ENCODE peak calls at places on chromosomes 13 and 19, in six cellular contexts. One of them, this sample, is unnamed.

GRCh38 chr13:28357846-28358496 is 137.0 kb downstream of the FLT1 start:
- DNase-seq in GM12878: no peak
- DNase-seq in adrenal gland: no peak
- DNase-seq in heart right ventricle: no peak
- DNase-seq in left ventricle myocardium inferior: no peak
- DNase-seq in GM23248: no peak
- DNase-seq in this sample: no peak

GRCh38 chr19:44867578-44867977 is 21.5 kb downstream of the NECTIN2 start:
- DNase-seq in adrenal gland: no peak
- DNase-seq in GM23248: no peak
- DNase-seq in GM12878: no peak
- DNase-seq in heart right ventricle: no peak
- DNase-seq in left ventricle myocardium inferior: no peak
- DNase-seq in this sample: no peak

GRCh38 chr19:37928527-37929286 is 21.7 kb downstream of the SIPA1L3 start:
- DNase-seq in GM23248: no peak
- DNase-seq in heart right ventricle: no peak
- DNase-seq in left ventricle myocardium inferior: no peak
- DNase-seq in adrenal gland: no peak
- DNase-seq in GM12878: peak; percentile 90
- DNase-seq in this sample: no peak

GRCh38 chr19:10001899-10002298 is 8.4 kb downstream of the COL5A3 start:
- DNase-seq in GM23248: peak; percentile 66
- DNase-seq in heart right ventricle: peak; percentile 29
- DNase-seq in GM12878: no peak
- DNase-seq in left ventricle myocardium inferior: peak; percentile 63
- DNase-seq in adrenal gland: peak; percentile 74
- DNase-seq in this sample: no peak

GRCh38 chr13:64640002-64640401 is 2590.1 kb downstream of the PCDH9 start:
- DNase-seq in GM23248: no peak
- DNase-seq in adrenal gland: no peak
- DNase-seq in heart right ventricle: no peak
- DNase-seq in left ventricle myocardium inferior: no peak
- DNase-seq in GM12878: no peak
- DNase-seq in this sample: no peak

GRCh38 chr13:80463673-80464352 is 122.9 kb upstream of the SPRY2 start:
- DNase-seq in left ventricle myocardium inferior: no peak
- DNase-seq in heart right ventricle: peak; percentile 12
- DNase-seq in GM23248: no peak
- DNase-seq in adrenal gland: no peak
- DNase-seq in GM12878: no peak
- DNase-seq in this sample: no peak

GRCh38 chr19:44611812-44612295 is 1.5 kb upstream of the IGSF23 start:
- DNase-seq in left ventricle myocardium inferior: no peak
- DNase-seq in GM23248: no peak
- DNase-seq in heart right ventricle: no peak
- DNase-seq in GM12878: no peak
- DNase-seq in adrenal gland: no peak
- DNase-seq in this sample: no peak

GRCh38 chr19:12295191-12295590 is 508 bp upstream of the ZNF44 start:
- DNase-seq in GM12878: no peak
- DNase-seq in left ventricle myocardium inferior: no peak
- DNase-seq in adrenal gland: no peak
- DNase-seq in heart right ventricle: no peak
- DNase-seq in GM23248: peak; percentile 22
- DNase-seq in this sample: no peak

GRCh38 chr13:36914648-36915047 is 5.4 kb downstream of the SMAD9 start:
- DNase-seq in GM12878: no peak
- DNase-seq in adrenal gland: no peak
- DNase-seq in heart right ventricle: no peak
- DNase-seq in GM23248: no peak
- DNase-seq in left ventricle myocardium inferior: no peak
- DNase-seq in this sample: no peak

GRCh38 chr13:36913463-36913862 is 6.6 kb downstream of the SMAD9 start:
- DNase-seq in left ventricle myocardium inferior: no peak
- DNase-seq in GM12878: no peak
- DNase-seq in GM23248: no peak
- DNase-seq in heart right ventricle: no peak
- DNase-seq in adrenal gland: no peak
- DNase-seq in this sample: no peak

GRCh38 chr13:36915106-36915505 is 4.9 kb downstream of the SMAD9 start:
- DNase-seq in GM12878: no peak
- DNase-seq in left ventricle myocardium inferior: no peak
- DNase-seq in heart right ventricle: no peak
- DNase-seq in adrenal gland: no peak
- DNase-seq in GM23248: no peak
- DNase-seq in this sample: no peak

GRCh38 chr13:36912369-36912768 is 7.7 kb downstream of the SMAD9 start:
- DNase-seq in adrenal gland: no peak
- DNase-seq in heart right ventricle: no peak
- DNase-seq in GM23248: no peak
- DNase-seq in left ventricle myocardium inferior: no peak
- DNase-seq in GM12878: no peak
- DNase-seq in this sample: no peak

GRCh38 chr13:36912983-36913382 is 7.1 kb downstream of the SMAD9 start:
- DNase-seq in GM12878: no peak
- DNase-seq in GM23248: peak; percentile 18
- DNase-seq in heart right ventricle: no peak
- DNase-seq in adrenal gland: no peak
- DNase-seq in left ventricle myocardium inferior: no peak
- DNase-seq in this sample: no peak
- H3K4me1 ChIP-seq in GM12878: no peaks in the 10 kb centered on the region
- H3K4me1 ChIP-seq in GM23248: peaks cover 10% of the 10 kb centered on the region
- H3K4me1 ChIP-seq in heart right ventricle: no peaks in the 10 kb centered on the region
- H3K4me1 ChIP-seq in adrenal gland: no peaks in the 10 kb centered on the region
- H3K4me1 ChIP-seq in left ventricle myocardium inferior: peaks cover 4% of the 10 kb centered on the region
- H3K4me1 ChIP-seq in this sample: no peaks in the 10 kb centered on the region

GRCh38 chr19:6211632-6212402 is 68.0 kb downstream of the MLLT1 start:
- DNase-seq in left ventricle myocardium inferior: no peak
- DNase-seq in GM23248: no peak
- DNase-seq in GM12878: no peak
- DNase-seq in adrenal gland: no peak
- DNase-seq in heart right ventricle: no peak
- DNase-seq in this sample: no peak
- H3K4me1 ChIP-seq in left ventricle myocardium inferior: peaks cover 6% of the 10 kb centered on the region
- H3K4me1 ChIP-seq in GM23248: no peaks in the 10 kb centered on the region
- H3K4me1 ChIP-seq in GM12878: no peaks in the 10 kb centered on the region
- H3K4me1 ChIP-seq in adrenal gland: no peaks in the 10 kb centered on the region
- H3K4me1 ChIP-seq in heart right ventricle: no peaks in the 10 kb centered on the region
- H3K4me1 ChIP-seq in this sample: no peaks in the 10 kb centered on the region

GRCh38 chr19:56174086-56174485 is 1.7 kb upstream of the GALP start:
- DNase-seq in adrenal gland: no peak
- DNase-seq in heart right ventricle: no peak
- DNase-seq in GM12878: no peak
- DNase-seq in GM23248: no peak
- DNase-seq in left ventricle myocardium inferior: no peak
- DNase-seq in this sample: no peak
- H3K4me1 ChIP-seq in adrenal gland: no peaks in the 10 kb centered on the region
- H3K4me1 ChIP-seq in heart right ventricle: peaks cover 9% of the 10 kb centered on the region
- H3K4me1 ChIP-seq in GM12878: no peaks in the 10 kb centered on the region
- H3K4me1 ChIP-seq in GM23248: no peaks in the 10 kb centered on the region
- H3K4me1 ChIP-seq in left ventricle myocardium inferior: peaks cover 17% of the 10 kb centered on the region
- H3K4me1 ChIP-seq in this sample: no peaks in the 10 kb centered on the region

DNA sequence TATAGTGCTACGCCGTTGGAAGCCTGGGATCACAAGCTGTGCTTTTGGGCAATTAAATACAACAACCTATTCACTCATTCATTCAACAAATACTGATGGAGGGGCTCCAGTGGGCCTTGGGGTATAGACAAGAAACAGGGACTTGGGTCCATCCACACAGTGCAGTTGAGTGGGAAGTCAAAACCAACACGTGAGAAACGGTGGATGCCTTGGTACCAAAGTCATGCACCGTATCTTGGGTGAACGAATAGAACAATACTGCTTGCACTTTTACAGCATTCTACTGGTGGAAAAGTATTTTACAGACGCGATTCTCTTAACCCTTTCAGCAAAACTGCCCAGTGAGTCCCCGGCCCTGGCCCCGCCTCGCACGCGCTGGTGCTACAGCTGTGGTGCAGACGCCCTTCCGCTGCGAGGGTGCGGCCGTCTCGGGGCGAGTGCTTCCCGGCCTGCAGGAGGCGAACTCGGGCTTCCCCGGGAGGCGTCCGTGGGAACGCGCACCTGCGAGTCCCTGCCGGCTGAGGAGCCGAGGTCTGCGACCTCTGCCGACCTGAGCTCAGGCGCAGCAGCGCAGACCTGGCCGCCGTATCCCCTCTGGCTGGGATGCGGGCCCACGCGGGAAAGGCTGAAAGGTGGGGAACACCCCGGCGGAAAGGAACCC is 8.3 kb downstream of the TNFRSF19 start:
- DNase-seq in heart right ventricle: peak; percentile 77
- DNase-seq in GM23248: peak; percentile 88
- DNase-seq in adrenal gland: peak; percentile 51
- DNase-seq in left ventricle myocardium inferior: peak; percentile 82
- DNase-seq in GM12878: no peak
- DNase-seq in this sample: peak; percentile 63
- H3K4me1 ChIP-seq in heart right ventricle: peaks cover 1% of the 10 kb centered on the region
- H3K4me1 ChIP-seq in GM23248: no peaks in the 10 kb centered on the region
- H3K4me1 ChIP-seq in adrenal gland: no peaks in the 10 kb centered on the region
- H3K4me1 ChIP-seq in left ventricle myocardium inferior: peaks cover 56% of the 10 kb centered on the region
- H3K4me1 ChIP-seq in GM12878: peaks cover 17% of the 10 kb centered on the region
- H3K4me1 ChIP-seq in this sample: peaks cover 4% of the 10 kb centered on the region

GRCh38 chr13:110326263-110326904 is 19.3 kb downstream of the COL4A2 start:
- DNase-seq in GM23248: peak; percentile 38
- DNase-seq in left ventricle myocardium inferior: no peak
- DNase-seq in adrenal gland: no peak
- DNase-seq in GM12878: no peak
- DNase-seq in heart right ventricle: no peak
- DNase-seq in this sample: no peak
- H3K4me1 ChIP-seq in GM23248: peaks cover 64% of the 10 kb centered on the region
- H3K4me1 ChIP-seq in left ventricle myocardium inferior: peaks cover 99% of the 10 kb centered on the region
- H3K4me1 ChIP-seq in adrenal gland: no peaks in the 10 kb centered on the region
- H3K4me1 ChIP-seq in GM12878: no peaks in the 10 kb centered on the region
- H3K4me1 ChIP-seq in heart right ventricle: peaks cover 99% of the 10 kb centered on the region
- H3K4me1 ChIP-seq in this sample: no peaks in the 10 kb centered on the region

GRCh38 chr19:6224308-6224675 is 55.5 kb downstream of the MLLT1 start:
- DNase-seq in heart right ventricle: no peak
- DNase-seq in GM12878: no peak
- DNase-seq in GM23248: no peak
- DNase-seq in left ventricle myocardium inferior: no peak
- DNase-seq in adrenal gland: no peak
- DNase-seq in this sample: no peak
- H3K4me1 ChIP-seq in heart right ventricle: peaks cover 40% of the 10 kb centered on the region
- H3K4me1 ChIP-seq in GM12878: no peaks in the 10 kb centered on the region
- H3K4me1 ChIP-seq in GM23248: peaks cover 20% of the 10 kb centered on the region
- H3K4me1 ChIP-seq in left ventricle myocardium inferior: peaks cover 68% of the 10 kb centered on the region
- H3K4me1 ChIP-seq in adrenal gland: peaks cover 39% of the 10 kb centered on the region
- H3K4me1 ChIP-seq in this sample: no peaks in the 10 kb centered on the region